ENCODE peak calls at places on chromosomes 7 and 10, in four cellular contexts. I is CD8-positive, alpha-beta T cell; B is kidney; Z is cardiac muscle cell. P is an unnamed sample.
A peak's percentile ranks its signal among the peaks of the same experiment; 100 is the strongest.

GRCh38 chr10:87177-88080 is 38.3 kb upstream of the TUBB8 start:
- DNase-seq in I (no peak), B (no peak), Z (no peak), P (no peak)

GRCh38 chr10:73247509-73248258 is 629 bp upstream of the DNAJC9 start:
- DNase-seq in I (no peak), Z (no peak), B (no peak), P (no peak)

GRCh38 chr7:84091318-84091717 is 103.3 kb downstream of the SEMA3A start:
- DNase-seq in Z (no peak), I (no peak), B (no peak), P (peak; percentile 51)

GRCh38 chr7:116173051-116174028 is 37.0 kb upstream of the TES start:
- DNase-seq in B (no peak), Z (peak; percentile 44), I (peak; percentile 46), P (peak; percentile 84)

GRCh38 chr7:101119876-101120275 is 7.0 kb upstream of the SERPINE1 start:
- DNase-seq in Z (no peak), I (no peak), B (no peak), P (no peak)

GRCh38 chr10:73405556-73405955 is 8.3 kb downstream of the ANXA7 start:
- DNase-seq in Z (no peak), I (no peak), B (no peak), P (no peak)

GRCh38 chr10:58320351-58321065 is 14.3 kb upstream of the UBE2D1 start:
- DNase-seq in Z (no peak), B (no peak), I (no peak), P (no peak)

GRCh38 chr10:99369126-99369525 is 40.0 kb downstream of the CNNM1 start:
- DNase-seq in B (no peak), Z (no peak), I (no peak), P (no peak)

GRCh38 chr10:95457319-95457886 is 103.8 kb downstream of the SORBS1 start:
- DNase-seq in B (no peak), Z (no peak), I (no peak), P (no peak)

GRCh38 chr10:17716161-17716560 is 35.8 kb upstream of the TMEM236 start:
- DNase-seq in Z (no peak), B (no peak), I (no peak), P (no peak)

GRCh38 chr7:159148430-159149395 is 4.0 kb upstream of the VIPR2 start:
- DNase-seq in I (no peak), Z (no peak), B (no peak), P (no peak)

GRCh38 chr10:123136806-123137642 is 1.3 kb downstream of the HMX3 start:
- DNase-seq in B (peak; percentile 74), I (no peak), Z (no peak), P (no peak)

GRCh38 chr7:22632674-22633073 is 94.3 kb upstream of the IL6 start:
- DNase-seq in Z (no peak), B (no peak), I (no peak), P (no peak)

GRCh38 chr7:6248581-6248980 is 23.8 kb downstream of the CYTH3 start:
- DNase-seq in Z (no peak), B (no peak), I (no peak), P (no peak)
- H3K4me3 ChIP-seq in Z (no peak overlapping the region), B (no peak overlapping the region), I (no peak overlapping the region), P (no peak overlapping the region)

GRCh38 chr10:5628366-5628765 is 38.0 kb downstream of the ASB13 start:
- DNase-seq in B (peak; percentile 53), Z (no peak), I (no peak), P (no peak)
- H3K4me1 ChIP-seq in B (peaks cover 19% of the 10 kb centered on the region), Z (no peaks in the 10 kb centered on the region), I (peaks cover under 1% of the 10 kb centered on the region), P (peaks cover 3% of the 10 kb centered on the region)

GRCh38 chr10:69979177-69979576 is 73.5 kb upstream of the MACROH2A2 start:
- DNase-seq in I (no peak), Z (no peak), B (no peak), P (no peak)
- H3K27ac ChIP-seq in I (no peak overlapping the region), Z (no peak overlapping the region), B (no peak overlapping the region), P (no peak overlapping the region)

GRCh38 chr10:105770813-105771212 is 1129.7 kb downstream of the SORCS3 start:
- DNase-seq in B (no peak), I (no peak), Z (peak; percentile 57), P (no peak)
- H3K4me3 ChIP-seq in B (no peak overlapping the region), I (no peak overlapping the region), Z (no peak overlapping the region), P (no peak overlapping the region)

GRCh38 chr7:129851810-129852209 is 101.0 kb downstream of the UBE2H start:
- DNase-seq in Z (no peak), I (no peak), B (no peak), P (no peak)
- H3K4me1 ChIP-seq in Z (no peaks in the 10 kb centered on the region), I (peaks cover 11% of the 10 kb centered on the region), B (peaks cover 12% of the 10 kb centered on the region), P (peaks cover 22% of the 10 kb centered on the region)

DNA sequence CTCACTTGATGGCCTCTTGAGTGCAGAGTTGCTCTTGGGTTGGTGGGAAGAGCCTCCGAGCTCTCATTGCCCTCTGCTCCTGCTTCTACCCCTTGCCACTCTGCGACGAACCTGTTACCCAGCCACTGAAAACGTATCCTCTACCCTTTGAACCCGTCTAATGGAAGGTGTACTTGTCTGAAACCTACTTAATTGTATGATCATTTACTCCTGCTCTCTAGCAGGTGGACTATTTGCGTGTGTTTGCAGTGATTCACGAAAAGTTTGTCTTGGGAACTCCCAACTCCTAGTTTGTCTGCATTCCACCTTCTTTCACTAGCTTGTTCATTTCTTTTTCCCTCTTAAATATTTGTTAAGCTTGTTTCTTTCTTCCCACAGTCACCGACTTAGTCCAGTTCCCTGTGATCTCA is 503 bp downstream of the CROT start:
- DNase-seq in B (no peak), Z (no peak), I (no peak), P (no peak)
- H3K27ac ChIP-seq in B (no peak overlapping the region), Z (peak overlapping the region; percentile 14), I (peak overlapping the region; percentile 89), P (no peak overlapping the region)

DNA sequence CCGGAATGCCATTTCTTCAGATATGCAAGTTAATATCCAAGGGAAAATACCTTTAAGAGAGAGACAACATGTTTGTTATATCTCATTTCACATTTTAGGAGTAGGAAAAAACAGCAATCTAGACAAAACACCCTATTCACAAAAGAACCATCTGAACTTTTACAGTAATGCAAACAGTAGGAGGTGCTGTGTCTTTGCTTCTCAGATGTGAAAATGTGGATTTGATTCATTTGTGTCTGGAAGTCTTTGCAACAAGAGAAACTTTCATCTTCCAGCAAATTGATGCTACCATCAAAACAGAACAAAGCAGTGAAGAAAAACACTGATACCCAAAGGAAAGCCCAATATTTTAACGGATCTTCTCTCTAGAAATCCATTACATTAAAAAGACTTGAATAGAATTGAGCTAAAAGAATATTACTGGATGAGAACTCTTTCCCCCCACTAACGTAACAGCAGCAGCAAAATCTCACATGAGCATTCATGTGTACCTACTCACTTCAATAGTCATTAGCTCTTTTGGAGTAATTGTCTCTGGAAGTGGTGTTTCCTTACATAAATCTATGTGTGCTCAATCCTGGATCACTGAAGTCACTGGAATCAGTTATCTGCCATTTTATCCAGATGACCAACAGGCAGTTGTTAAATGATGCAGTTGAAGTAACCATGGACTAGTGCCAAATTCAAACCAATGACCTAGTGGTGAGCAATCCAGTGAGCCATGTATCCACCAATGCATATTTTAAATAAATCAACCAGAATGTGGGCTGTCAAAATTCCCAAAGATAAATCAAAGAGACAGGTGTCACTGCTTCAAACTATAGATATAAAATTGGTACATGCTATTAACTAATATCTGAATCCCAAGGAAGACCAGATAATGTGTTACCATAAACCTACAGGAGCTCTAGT is 1.8 kb downstream of the SEMA3C start:
- DNase-seq in I (no peak), B (no peak), Z (peak; percentile 29), P (peak; percentile 63)
- H3K4me3 ChIP-seq in I (no peak overlapping the region), B (peak overlapping the region; percentile 14), Z (peak overlapping the region; percentile 90), P (peak overlapping the region; percentile 60)

P was measured in A673.